ENCODE peak calls at places on chromosomes 4 and X, in seven cellular contexts. One of them, this sample, is unnamed.

GRCh38 chrX:44228621-44229020 is 114.9 kb downstream of the EFHC2 start:
- DNase-seq in activated CD8-positive, alpha-beta T cell treated with anti-CD3 and anti-CD28 coated beads for 36 hours: no peak
- DNase-seq in psoas muscle: no peak
- DNase-seq in Daoy: no peak
- DNase-seq in AG08396: no peak
- DNase-seq in mammary epithelial cell: no peak
- DNase-seq in left kidney: no peak
- DNase-seq in this sample: no peak

GRCh38 chr4:55321707-55322264 is 24.3 kb upstream of the SRD5A3 start:
- DNase-seq in Daoy: peak; percentile 36
- DNase-seq in AG08396: peak; percentile 27
- DNase-seq in mammary epithelial cell: peak; percentile 63
- DNase-seq in activated CD8-positive, alpha-beta T cell treated with anti-CD3 and anti-CD28 coated beads for 36 hours: peak; percentile 88
- DNase-seq in left kidney: peak; percentile 91
- DNase-seq in psoas muscle: no peak
- DNase-seq in this sample: peak; percentile 56

GRCh38 chrX:11484290-11484689 is 181.4 kb downstream of the ARHGAP6 start:
- DNase-seq in psoas muscle: no peak
- DNase-seq in AG08396: no peak
- DNase-seq in mammary epithelial cell: no peak
- DNase-seq in activated CD8-positive, alpha-beta T cell treated with anti-CD3 and anti-CD28 coated beads for 36 hours: no peak
- DNase-seq in left kidney: no peak
- DNase-seq in Daoy: no peak
- DNase-seq in this sample: no peak

GRCh38 chr4:140645614-140646412 is 77.1 kb upstream of the UCP1 start:
- DNase-seq in psoas muscle: no peak
- DNase-seq in activated CD8-positive, alpha-beta T cell treated with anti-CD3 and anti-CD28 coated beads for 36 hours: no peak
- DNase-seq in left kidney: no peak
- DNase-seq in AG08396: no peak
- DNase-seq in mammary epithelial cell: no peak
- DNase-seq in Daoy: no peak
- DNase-seq in this sample: no peak

GRCh38 chr4:41661447-41662076 is 87.0 kb downstream of the PHOX2B start:
- DNase-seq in left kidney: peak; percentile 78
- DNase-seq in Daoy: peak; percentile 51
- DNase-seq in psoas muscle: peak; percentile 74
- DNase-seq in mammary epithelial cell: peak; percentile 19
- DNase-seq in AG08396: peak; percentile 62
- DNase-seq in activated CD8-positive, alpha-beta T cell treated with anti-CD3 and anti-CD28 coated beads for 36 hours: peak; percentile 64
- DNase-seq in this sample: peak; percentile 28

GRCh38 chr4:71607780-71608673 is 175.9 kb downstream of the GC start:
- DNase-seq in mammary epithelial cell: peak; percentile 11
- DNase-seq in left kidney: no peak
- DNase-seq in AG08396: peak; percentile 7
- DNase-seq in activated CD8-positive, alpha-beta T cell treated with anti-CD3 and anti-CD28 coated beads for 36 hours: no peak
- DNase-seq in Daoy: peak; percentile 15
- DNase-seq in psoas muscle: no peak
- DNase-seq in this sample: no peak

GRCh38 chr4:41718907-41719306 is 29.6 kb downstream of the PHOX2B start:
- DNase-seq in psoas muscle: no peak
- DNase-seq in activated CD8-positive, alpha-beta T cell treated with anti-CD3 and anti-CD28 coated beads for 36 hours: no peak
- DNase-seq in AG08396: no peak
- DNase-seq in left kidney: no peak
- DNase-seq in Daoy: peak; percentile 21
- DNase-seq in mammary epithelial cell: peak; percentile 30
- DNase-seq in this sample: no peak

GRCh38 chr4:55592014-55592413 is at the start of gene PDCL2:
- DNase-seq in activated CD8-positive, alpha-beta T cell treated with anti-CD3 and anti-CD28 coated beads for 36 hours: no peak
- DNase-seq in AG08396: no peak
- DNase-seq in psoas muscle: no peak
- DNase-seq in Daoy: no peak
- DNase-seq in left kidney: peak; percentile 21
- DNase-seq in mammary epithelial cell: no peak
- DNase-seq in this sample: no peak

GRCh38 chr4:15996773-15997172 is 33.8 kb upstream of the FGFBP2 start:
- DNase-seq in AG08396: no peak
- DNase-seq in Daoy: no peak
- DNase-seq in mammary epithelial cell: no peak
- DNase-seq in left kidney: no peak
- DNase-seq in activated CD8-positive, alpha-beta T cell treated with anti-CD3 and anti-CD28 coated beads for 36 hours: peak; percentile 26
- DNase-seq in psoas muscle: no peak
- DNase-seq in this sample: no peak

GRCh38 chrX:15816886-15817285 is 26.6 kb downstream of the ZRSR2 start:
- DNase-seq in activated CD8-positive, alpha-beta T cell treated with anti-CD3 and anti-CD28 coated beads for 36 hours: peak; percentile 66
- DNase-seq in psoas muscle: no peak
- DNase-seq in Daoy: no peak
- DNase-seq in left kidney: peak; percentile 0
- DNase-seq in AG08396: no peak
- DNase-seq in mammary epithelial cell: no peak
- DNase-seq in this sample: peak; percentile 32

GRCh38 chr4:83255584-83255983 is 29.0 kb downstream of the COQ2 start:
- DNase-seq in activated CD8-positive, alpha-beta T cell treated with anti-CD3 and anti-CD28 coated beads for 36 hours: no peak
- DNase-seq in left kidney: peak; percentile 70
- DNase-seq in psoas muscle: no peak
- DNase-seq in AG08396: no peak
- DNase-seq in Daoy: peak; percentile 20
- DNase-seq in mammary epithelial cell: no peak
- DNase-seq in this sample: no peak

GRCh38 chr4:6991771-6992557 is 51.2 kb upstream of the TADA2B start:
- DNase-seq in psoas muscle: no peak
- DNase-seq in left kidney: no peak
- DNase-seq in AG08396: peak; percentile 79
- DNase-seq in Daoy: peak; percentile 80
- DNase-seq in mammary epithelial cell: peak; percentile 96
- DNase-seq in activated CD8-positive, alpha-beta T cell treated with anti-CD3 and anti-CD28 coated beads for 36 hours: peak; percentile 22
- DNase-seq in this sample: no peak

GRCh38 chrX:97060019-97060418 is 176.3 kb downstream of the RPA4 start:
- DNase-seq in psoas muscle: no peak
- DNase-seq in left kidney: no peak
- DNase-seq in mammary epithelial cell: no peak
- DNase-seq in activated CD8-positive, alpha-beta T cell treated with anti-CD3 and anti-CD28 coated beads for 36 hours: no peak
- DNase-seq in Daoy: no peak
- DNase-seq in AG08396: no peak
- DNase-seq in this sample: no peak

GRCh38 chrX:2183193-2183725 is 317.5 kb downstream of the DHRSX start:
- DNase-seq in AG08396: no peak
- DNase-seq in left kidney: no peak
- DNase-seq in activated CD8-positive, alpha-beta T cell treated with anti-CD3 and anti-CD28 coated beads for 36 hours: no peak
- DNase-seq in Daoy: peak; percentile 3
- DNase-seq in psoas muscle: no peak
- DNase-seq in mammary epithelial cell: no peak
- DNase-seq in this sample: no peak

GRCh38 chr4:85153221-85153620 is 186.7 kb upstream of the WDFY3 start:
- DNase-seq in activated CD8-positive, alpha-beta T cell treated with anti-CD3 and anti-CD28 coated beads for 36 hours: no peak
- DNase-seq in psoas muscle: no peak
- DNase-seq in left kidney: no peak
- DNase-seq in AG08396: no peak
- DNase-seq in mammary epithelial cell: no peak
- DNase-seq in Daoy: no peak
- DNase-seq in this sample: no peak

GRCh38 chr4:139599594-139600374 is 43.8 kb upstream of the SETD7 start:
- DNase-seq in Daoy: no peak
- DNase-seq in psoas muscle: no peak
- DNase-seq in activated CD8-positive, alpha-beta T cell treated with anti-CD3 and anti-CD28 coated beads for 36 hours: no peak
- DNase-seq in left kidney: no peak
- DNase-seq in mammary epithelial cell: peak; percentile 61
- DNase-seq in AG08396: no peak
- DNase-seq in this sample: no peak

GRCh38 chr4:48375651-48376291 is 34.4 kb downstream of the SLAIN2 start:
- DNase-seq in activated CD8-positive, alpha-beta T cell treated with anti-CD3 and anti-CD28 coated beads for 36 hours: no peak
- DNase-seq in mammary epithelial cell: peak; percentile 83
- DNase-seq in left kidney: no peak
- DNase-seq in Daoy: peak; percentile 83
- DNase-seq in psoas muscle: no peak
- DNase-seq in AG08396: peak; percentile 28
- DNase-seq in this sample: no peak

GRCh38 chr4:87333267-87333666 is 10.6 kb upstream of the HSD17B13 start:
- DNase-seq in psoas muscle: no peak
- DNase-seq in Daoy: no peak
- DNase-seq in left kidney: no peak
- DNase-seq in mammary epithelial cell: no peak
- DNase-seq in activated CD8-positive, alpha-beta T cell treated with anti-CD3 and anti-CD28 coated beads for 36 hours: no peak
- DNase-seq in AG08396: no peak
- DNase-seq in this sample: no peak

GRCh38 chr4:84480082-84480481 is 19.0 kb downstream of the NKX6-1 start:
- DNase-seq in mammary epithelial cell: no peak
- DNase-seq in activated CD8-positive, alpha-beta T cell treated with anti-CD3 and anti-CD28 coated beads for 36 hours: no peak
- DNase-seq in left kidney: peak; percentile 23
- DNase-seq in Daoy: no peak
- DNase-seq in AG08396: no peak
- DNase-seq in psoas muscle: no peak
- DNase-seq in this sample: no peak

GRCh38 chr4:16237715-16238114 is 11.4 kb upstream of the TAPT1 start:
- DNase-seq in left kidney: no peak
- DNase-seq in Daoy: no peak
- DNase-seq in activated CD8-positive, alpha-beta T cell treated with anti-CD3 and anti-CD28 coated beads for 36 hours: no peak
- DNase-seq in AG08396: no peak
- DNase-seq in psoas muscle: no peak
- DNase-seq in mammary epithelial cell: no peak
- DNase-seq in this sample: no peak

GRCh38 chr4:38563703-38564490 is 100.1 kb upstream of the KLF3 start:
- DNase-seq in mammary epithelial cell: no peak
- DNase-seq in AG08396: no peak
- DNase-seq in left kidney: no peak
- DNase-seq in activated CD8-positive, alpha-beta T cell treated with anti-CD3 and anti-CD28 coated beads for 36 hours: no peak
- DNase-seq in psoas muscle: no peak
- DNase-seq in Daoy: no peak
- DNase-seq in this sample: no peak

GRCh38 chrX:78019586-78020483 is 50.4 kb upstream of the PGAM4 start:
- DNase-seq in activated CD8-positive, alpha-beta T cell treated with anti-CD3 and anti-CD28 coated beads for 36 hours: no peak
- DNase-seq in Daoy: no peak
- DNase-seq in AG08396: no peak
- DNase-seq in left kidney: peak; percentile 1
- DNase-seq in mammary epithelial cell: no peak
- DNase-seq in psoas muscle: no peak
- DNase-seq in this sample: no peak

GRCh38 chrX:107935664-107936433 is 46.3 kb downstream of the TEX13B start:
- DNase-seq in mammary epithelial cell: peak; percentile 60
- DNase-seq in activated CD8-positive, alpha-beta T cell treated with anti-CD3 and anti-CD28 coated beads for 36 hours: peak; percentile 1
- DNase-seq in left kidney: peak; percentile 27
- DNase-seq in AG08396: no peak
- DNase-seq in Daoy: peak; percentile 46
- DNase-seq in psoas muscle: no peak
- DNase-seq in this sample: no peak

GRCh38 chrX:72060196-72060974 is 71.3 kb downstream of the RTL5 start:
- DNase-seq in AG08396: no peak
- DNase-seq in psoas muscle: no peak
- DNase-seq in mammary epithelial cell: no peak
- DNase-seq in left kidney: peak; percentile 72
- DNase-seq in Daoy: no peak
- DNase-seq in activated CD8-positive, alpha-beta T cell treated with anti-CD3 and anti-CD28 coated beads for 36 hours: no peak
- DNase-seq in this sample: no peak

GRCh38 chr4:51884606-51885005 is 41.7 kb downstream of the DCUN1D4 start:
- DNase-seq in activated CD8-positive, alpha-beta T cell treated with anti-CD3 and anti-CD28 coated beads for 36 hours: no peak
- DNase-seq in psoas muscle: no peak
- DNase-seq in Daoy: no peak
- DNase-seq in left kidney: no peak
- DNase-seq in AG08396: no peak
- DNase-seq in mammary epithelial cell: no peak
- DNase-seq in this sample: no peak

GRCh38 chr4:163367651-163368050 is 24.0 kb downstream of the NPY5R start:
- DNase-seq in mammary epithelial cell: peak; percentile 84
- DNase-seq in AG08396: no peak
- DNase-seq in activated CD8-positive, alpha-beta T cell treated with anti-CD3 and anti-CD28 coated beads for 36 hours: no peak
- DNase-seq in Daoy: peak; percentile 25
- DNase-seq in left kidney: no peak
- DNase-seq in psoas muscle: no peak
- DNase-seq in this sample: no peak

GRCh38 chrX:136525738-136526606 is 6.0 kb upstream of the VGLL1 start:
- DNase-seq in mammary epithelial cell: peak; percentile 59
- DNase-seq in activated CD8-positive, alpha-beta T cell treated with anti-CD3 and anti-CD28 coated beads for 36 hours: peak; percentile 6
- DNase-seq in AG08396: peak; percentile 61
- DNase-seq in psoas muscle: peak; percentile 82
- DNase-seq in Daoy: peak; percentile 80
- DNase-seq in left kidney: peak; percentile 4
- DNase-seq in this sample: no peak

This sample was measured in stimulated activated naive CD8-positive, alpha-beta T cell treated with anti-CD3 and anti-CD28 coated beads, Interleukin-15, amount 100 ng/mL, for 72 hours.